ENCODE peak calls at places on chromosomes 5 and 9, in eight cellular contexts. N, S, Q, K, V, Z, T and W are unnamed samples.

GRCh38 chr9:36765077-36765390 is 192.3 kb downstream of the MELK start:
- DNase-seq in Z (no peak), K (no peak), T (no peak), V (no peak), S (no peak), N (no peak), Q (no peak), W (no peak)

GRCh38 chr9:36716496-36716895 is 143.8 kb downstream of the MELK start:
- DNase-seq in Z (no peak), Q (no peak), K (no peak), V (no peak), T (peak), N (no peak), S (no peak), W (no peak)

GRCh38 chr5:88401671-88402070 is 133.0 kb upstream of the TMEM161B start:
- DNase-seq in K (no peak), N (no peak), T (no peak), Q (no peak), S (no peak), V (no peak), Z (no peak), W (no peak)

GRCh38 chr9:72674961-72675360 is 153.6 kb downstream of the TMC1 start:
- DNase-seq in K (no peak), T (no peak), N (no peak), S (no peak), V (no peak), Q (no peak), Z (no peak), W (no peak)

GRCh38 chr5:140558542-140558941 is 1.3 kb upstream of the SRA1 start:
- DNase-seq in K (no peak), T (no peak), Q (no peak), N (no peak), V (no peak), S (no peak), Z (no peak), W (no peak)

GRCh38 chr5:143968071-143968878 is 156.3 kb downstream of the HMHB1 start:
- DNase-seq in S (no peak), Z (no peak), Q (peak), T (peak), V (no peak), K (peak), N (peak), W (no peak)

GRCh38 chr9:976258-976804 is at the start of gene DMRT3:
- DNase-seq in K (no peak), T (no peak), S (no peak), V (no peak), Z (no peak), Q (no peak), N (no peak), W (no peak)

GRCh38 chr9:122580360-122580759 is 2.8 kb downstream of the OR1L8 start:
- DNase-seq in K (no peak), S (no peak), V (no peak), Q (peak), N (no peak), Z (no peak), T (peak), W (peak)

GRCh38 chr5:14342306-14342705 is 199.2 kb downstream of the TRIO start:
- DNase-seq in K (no peak), Z (no peak), N (no peak), T (peak), V (no peak), Q (no peak), S (no peak), W (no peak)

GRCh38 chr5:50595199-50595598 is 71.2 kb upstream of the PARP8 start:
- DNase-seq in K (no peak), S (no peak), Z (no peak), N (no peak), V (no peak), Q (peak), T (peak), W (peak)

GRCh38 chr9:93127395-93127911 is 6.6 kb downstream of the NINJ1 start:
- DNase-seq in K (no peak), T (no peak), V (no peak), S (peak), N (no peak), Q (no peak), Z (no peak), W (no peak)

GRCh38 chr9:127393680-127394079 is 3.3 kb upstream of the SLC2A8 start:
- DNase-seq in N (no peak), S (no peak), V (no peak), K (no peak), Q (peak), T (peak), Z (no peak), W (no peak)

GRCh38 chr5:60295423-60295822 is 401.9 kb upstream of the PDE4D start:
- DNase-seq in K (no peak), V (no peak), Q (peak), S (peak), Z (no peak), T (peak), N (peak), W (peak)

GRCh38 chr5:166062092-166062491 is 2229.4 kb upstream of the WWC1 start:
- DNase-seq in Q (no peak), V (no peak), S (no peak), T (no peak), N (no peak), K (no peak), Z (no peak), W (no peak)

GRCh38 chr5:76372320-76373054 is 30.6 kb upstream of the IQGAP2 start:
- DNase-seq in Z (no peak), K (no peak), Q (peak), T (peak), S (no peak), V (no peak), N (peak), W (peak)

GRCh38 chr5:151319334-151319733 is 15.8 kb upstream of the SLC36A3 start:
- DNase-seq in T (peak), N (no peak), K (no peak), Z (no peak), V (no peak), S (no peak), Q (peak), W (no peak)

GRCh38 chr5:88883059-88883565 is at the start of gene MEF2C:
- DNase-seq in S (peak), K (no peak), T (peak), Q (peak), V (no peak), Z (peak), N (peak), W (no peak)

GRCh38 chr5:32319392-32319791 is 6.7 kb upstream of the MTMR12 start:
- DNase-seq in Q (no peak), S (no peak), N (no peak), K (no peak), V (no peak), Z (no peak), T (no peak), W (no peak)

GRCh38 chr9:18238254-18238653 is 235.7 kb upstream of the ADAMTSL1 start:
- DNase-seq in Z (no peak), T (peak), Q (peak), K (no peak), N (no peak), V (no peak), S (no peak), W (peak)

GRCh38 chr5:173835131-173835530 is 53.0 kb upstream of the CPEB4 start:
- DNase-seq in V (no peak), K (no peak), Z (no peak), T (no peak), Q (no peak), S (no peak), N (no peak), W (no peak)

GRCh38 chr5:75053286-75054109 is 1.1 kb upstream of the GCNT4 start:
- DNase-seq in S (no peak), Z (peak), T (peak), Q (peak), N (peak), V (peak), K (peak), W (peak)

GRCh38 chr9:129626944-129627297 is 958 bp downstream of the NTMT1 start:
- DNase-seq in V (no peak), T (peak), Q (peak), S (no peak), K (peak), N (no peak), Z (no peak), W (peak)

GRCh38 chr9:33202552-33203300 is 35.6 kb upstream of the B4GALT1 start:
- DNase-seq in S (no peak), N (no peak), K (peak), Q (no peak), Z (no peak), V (peak), T (peak), W (no peak)

GRCh38 chr5:137668574-137669093 is 67.3 kb downstream of the KLHL3 start:
- DNase-seq in Z (no peak), S (no peak), K (no peak), N (no peak), T (no peak), Q (no peak), V (no peak), W (no peak)

GRCh38 chr9:133948138-133948537 is 44.0 kb downstream of the VAV2 start:
- DNase-seq in Q (no peak), K (no peak), N (no peak), Z (no peak), S (no peak), V (no peak), T (no peak), W (no peak)

GRCh38 chr9:136249881-136250559 is 4.4 kb upstream of the QSOX2 start:
- DNase-seq in S (no peak), Q (no peak), T (no peak), Z (no peak), V (no peak), K (no peak), N (no peak), W (no peak)

GRCh38 chr9:128495804-128496417 is 8.6 kb upstream of the GLE1 start:
- DNase-seq in S (no peak), N (no peak), Z (no peak), Q (peak), T (no peak), V (no peak), K (no peak), W (no peak)

GRCh38 chr9:130446111-130446861 is 1.5 kb downstream of the ASS1 start:
- DNase-seq in T (peak), Z (no peak), N (peak), V (no peak), Q (peak), S (no peak), K (no peak), W (no peak)

GRCh38 chr5:153659337-153659736 is 168.9 kb downstream of the GRIA1 start:
- DNase-seq in V (no peak), Z (no peak), S (no peak), T (peak), Q (no peak), N (peak), K (no peak), W (peak)

GRCh38 chr9:137127301-137128157 is 11.4 kb upstream of the GRIN1 start:
- DNase-seq in S (no peak), V (no peak), K (peak), N (no peak), Q (peak), Z (no peak), T (no peak), W (no peak)

GRCh38 chr5:53480474-53481353 is at the start of gene FST:
- DNase-seq in K (no peak), V (no peak), Z (peak), Q (no peak), S (no peak), N (peak), T (peak), W (no peak)

GRCh38 chr9:123883634-123884033 is 46.3 kb downstream of the DENND1A start:
- DNase-seq in Z (no peak), T (peak), Q (peak), K (no peak), S (no peak), V (no peak), N (no peak), W (no peak)